ENCODE peak calls at places on chromosomes 11 and 22, in four cellular contexts. Y, E, C and S are unnamed samples.

GRCh38 chr11:109728056-109728455 is 306.1 kb downstream of the C11orf87 start:
- DNase-seq in Y (peak; percentile 28), C (peak; percentile 56), E (no peak), S (no peak)

GRCh38 chr22:42945027-42945426 is 69.9 kb downstream of the PACSIN2 start:
- DNase-seq in Y (no peak), C (no peak), E (no peak), S (no peak)

GRCh38 chr11:14589421-14589820 is 54.2 kb upstream of the PDE3B start:
- DNase-seq in C (no peak), E (no peak), Y (no peak), S (no peak)

GRCh38 chr11:131037873-131038272 is 121.6 kb upstream of the SNX19 start:
- DNase-seq in C (peak; percentile 48), Y (no peak), E (no peak), S (no peak)

GRCh38 chr11:12842933-12843636 is 166.0 kb upstream of the RASSF10 start:
- DNase-seq in E (no peak), Y (peak; percentile 98), C (no peak), S (peak; percentile 98)

GRCh38 chr11:3644817-3645235 is at the start of gene ART1:
- DNase-seq in Y (peak; percentile 28), E (no peak), C (no peak), S (no peak)

GRCh38 chr11:129278586-129279319 is 86.6 kb upstream of the ARHGAP32 start:
- DNase-seq in Y (peak; percentile 10), C (no peak), E (peak; percentile 29), S (no peak)

GRCh38 chr11:121105851-121106250 is 4.8 kb downstream of the TECTA start:
- DNase-seq in E (no peak), Y (no peak), C (no peak), S (no peak)

GRCh38 chr11:69644071-69644961 is 3.4 kb downstream of the CCND1 start:
- DNase-seq in C (peak; percentile 64), Y (peak; percentile 81), E (no peak), S (peak; percentile 29)

GRCh38 chr22:19943665-19944026 is 2.0 kb upstream of the TXNRD2 start:
- DNase-seq in C (no peak), E (no peak), Y (no peak), S (no peak)

GRCh38 chr11:129738242-129738641 is 77.4 kb upstream of the TMEM45B start:
- DNase-seq in C (no peak), E (no peak), Y (no peak), S (no peak)

GRCh38 chr22:21590809-21591641 is 23.5 kb downstream of the UBE2L3 start:
- DNase-seq in E (no peak), Y (no peak), C (no peak), S (no peak)

GRCh38 chr11:102733232-102733875 is 8.6 kb upstream of the MMP8 start:
- DNase-seq in E (peak; percentile 72), C (peak; percentile 89), Y (peak; percentile 81), S (peak; percentile 64)

GRCh38 chr22:37184816-37185541 is 3.1 kb downstream of the C1QTNF6 start:
- DNase-seq in C (no peak), Y (no peak), E (no peak), S (no peak)

GRCh38 chr11:68186061-68186460 is 27.0 kb downstream of the KMT5B start:
- DNase-seq in E (no peak), C (no peak), Y (no peak), S (no peak)

GRCh38 chr11:1341928-1342524 is 32.6 kb upstream of the TOLLIP start:
- DNase-seq in E (no peak), C (peak; percentile 29), Y (peak; percentile 22), S (no peak)

GRCh38 chr11:83007477-83007876 is 64.2 kb downstream of the RAB30 start:
- DNase-seq in Y (no peak), C (no peak), E (no peak), S (no peak)

GRCh38 chr11:23278121-23278520 is 417.8 kb upstream of the CCDC179 start:
- DNase-seq in E (no peak), C (no peak), Y (peak; percentile 36), S (peak; percentile 33)

GRCh38 chr11:76215946-76216345 is 9.6 kb upstream of the WNT11 start:
- DNase-seq in E (no peak), Y (no peak), C (no peak), S (no peak)